ENCODE peak calls at places on chromosome 13, in seven cellular contexts. One of them, this sample, is unnamed.

GRCh38 chr13:107461751-107462150 is 753.6 kb downstream of the LIG4 start:
- DNase-seq in RWPE1: no peak
- DNase-seq in breast epithelium: no peak
- DNase-seq in brain microvascular endothelial cell: no peak
- DNase-seq in mammary epithelial cell: no peak
- DNase-seq in PC-3: no peak
- DNase-seq in psoas muscle: no peak
- DNase-seq in this sample: no peak

GRCh38 chr13:109764474-109765292 is 21.7 kb downstream of the IRS2 start:
- DNase-seq in RWPE1: no peak
- DNase-seq in breast epithelium: no peak
- DNase-seq in brain microvascular endothelial cell: no peak
- DNase-seq in mammary epithelial cell: peak
- DNase-seq in PC-3: no peak
- DNase-seq in psoas muscle: peak
- DNase-seq in this sample: no peak

GRCh38 chr13:33676700-33677048 is 141.3 kb upstream of the RFC3 start:
- DNase-seq in RWPE1: no peak
- DNase-seq in breast epithelium: peak
- DNase-seq in brain microvascular endothelial cell: peak
- DNase-seq in mammary epithelial cell: peak
- DNase-seq in PC-3: peak
- DNase-seq in psoas muscle: peak
- DNase-seq in this sample: peak

GRCh38 chr13:50130686-50131051 is 115.4 kb downstream of the KCNRG start:
- DNase-seq in RWPE1: no peak
- DNase-seq in breast epithelium: no peak
- DNase-seq in brain microvascular endothelial cell: peak
- DNase-seq in mammary epithelial cell: no peak
- DNase-seq in PC-3: peak
- DNase-seq in psoas muscle: no peak
- DNase-seq in this sample: peak

GRCh38 chr13:112627161-112627560 is 39.2 kb upstream of the TUBGCP3 start:
- DNase-seq in RWPE1: no peak
- DNase-seq in breast epithelium: no peak
- DNase-seq in brain microvascular endothelial cell: no peak
- DNase-seq in mammary epithelial cell: no peak
- DNase-seq in PC-3: no peak
- DNase-seq in psoas muscle: no peak
- DNase-seq in this sample: no peak

GRCh38 chr13:49927755-49928154 is 8.4 kb downstream of the SPRYD7 start:
- DNase-seq in RWPE1: no peak
- DNase-seq in breast epithelium: no peak
- DNase-seq in brain microvascular endothelial cell: peak
- DNase-seq in mammary epithelial cell: no peak
- DNase-seq in PC-3: no peak
- DNase-seq in psoas muscle: no peak
- DNase-seq in this sample: no peak

GRCh38 chr13:20195846-20196245 is 3.1 kb upstream of the GJB2 start:
- DNase-seq in RWPE1: no peak
- DNase-seq in breast epithelium: no peak
- DNase-seq in brain microvascular endothelial cell: no peak
- DNase-seq in mammary epithelial cell: no peak
- DNase-seq in PC-3: peak
- DNase-seq in psoas muscle: no peak
- DNase-seq in this sample: no peak

GRCh38 chr13:108779308-108779707 is 149.9 kb downstream of the MYO16 start:
- DNase-seq in RWPE1: no peak
- DNase-seq in breast epithelium: no peak
- DNase-seq in brain microvascular endothelial cell: no peak
- DNase-seq in mammary epithelial cell: no peak
- DNase-seq in PC-3: no peak
- DNase-seq in psoas muscle: no peak
- DNase-seq in this sample: no peak

GRCh38 chr13:42272115-42272756 is at the start of gene AKAP11:
- DNase-seq in RWPE1: peak
- DNase-seq in breast epithelium: peak
- DNase-seq in brain microvascular endothelial cell: peak
- DNase-seq in mammary epithelial cell: peak
- DNase-seq in PC-3: peak
- DNase-seq in psoas muscle: peak
- DNase-seq in this sample: peak

GRCh38 chr13:63184693-63185092 is 1769.0 kb upstream of the PCDH20 start:
- DNase-seq in RWPE1: peak
- DNase-seq in breast epithelium: no peak
- DNase-seq in brain microvascular endothelial cell: peak
- DNase-seq in mammary epithelial cell: no peak
- DNase-seq in PC-3: peak
- DNase-seq in psoas muscle: no peak
- DNase-seq in this sample: no peak

GRCh38 chr13:31007392-31007791 is 74.9 kb downstream of the TEX26 start:
- DNase-seq in RWPE1: no peak
- DNase-seq in breast epithelium: no peak
- DNase-seq in brain microvascular endothelial cell: no peak
- DNase-seq in mammary epithelial cell: no peak
- DNase-seq in PC-3: no peak
- DNase-seq in psoas muscle: no peak
- DNase-seq in this sample: no peak

GRCh38 chr13:20407759-20408158 is 117.9 kb downstream of the CRYL1 start:
- DNase-seq in RWPE1: no peak
- DNase-seq in breast epithelium: no peak
- DNase-seq in brain microvascular endothelial cell: no peak
- DNase-seq in mammary epithelial cell: no peak
- DNase-seq in PC-3: no peak
- DNase-seq in psoas muscle: no peak
- DNase-seq in this sample: no peak

GRCh38 chr13:30078059-30078458 is 227.6 kb upstream of the UBL3 start:
- DNase-seq in RWPE1: no peak
- DNase-seq in breast epithelium: no peak
- DNase-seq in brain microvascular endothelial cell: no peak
- DNase-seq in mammary epithelial cell: no peak
- DNase-seq in PC-3: no peak
- DNase-seq in psoas muscle: no peak
- DNase-seq in this sample: no peak

GRCh38 chr13:110248449-110249143 is 58.4 kb downstream of the COL4A1 start:
- DNase-seq in RWPE1: no peak
- DNase-seq in breast epithelium: no peak
- DNase-seq in brain microvascular endothelial cell: no peak
- DNase-seq in mammary epithelial cell: no peak
- DNase-seq in PC-3: no peak
- DNase-seq in psoas muscle: no peak
- DNase-seq in this sample: no peak

GRCh38 chr13:33696530-33696929 is 121.4 kb upstream of the RFC3 start:
- DNase-seq in RWPE1: no peak
- DNase-seq in breast epithelium: no peak
- DNase-seq in brain microvascular endothelial cell: no peak
- DNase-seq in mammary epithelial cell: no peak
- DNase-seq in PC-3: peak
- DNase-seq in psoas muscle: no peak
- DNase-seq in this sample: no peak

GRCh38 chr13:39110518-39111097 is 72.4 kb downstream of the NHLRC3 start:
- DNase-seq in RWPE1: no peak
- DNase-seq in breast epithelium: no peak
- DNase-seq in brain microvascular endothelial cell: no peak
- DNase-seq in mammary epithelial cell: no peak
- DNase-seq in PC-3: no peak
- DNase-seq in psoas muscle: no peak
- DNase-seq in this sample: no peak

GRCh38 chr13:67620665-67621064 is 390.5 kb upstream of the PCDH9 start:
- DNase-seq in RWPE1: no peak
- DNase-seq in breast epithelium: no peak
- DNase-seq in brain microvascular endothelial cell: no peak
- DNase-seq in mammary epithelial cell: no peak
- DNase-seq in PC-3: no peak
- DNase-seq in psoas muscle: no peak
- DNase-seq in this sample: no peak

GRCh38 chr13:67614577-67614976 is 384.4 kb upstream of the PCDH9 start:
- DNase-seq in RWPE1: no peak
- DNase-seq in breast epithelium: no peak
- DNase-seq in brain microvascular endothelial cell: no peak
- DNase-seq in mammary epithelial cell: no peak
- DNase-seq in PC-3: no peak
- DNase-seq in psoas muscle: no peak
- DNase-seq in this sample: no peak

GRCh38 chr13:67619346-67619745 is 389.2 kb upstream of the PCDH9 start:
- DNase-seq in RWPE1: no peak
- DNase-seq in breast epithelium: no peak
- DNase-seq in brain microvascular endothelial cell: peak
- DNase-seq in mammary epithelial cell: no peak
- DNase-seq in PC-3: peak
- DNase-seq in psoas muscle: no peak
- DNase-seq in this sample: no peak

GRCh38 chr13:67623630-67624029 is 393.5 kb upstream of the PCDH9 start:
- DNase-seq in RWPE1: no peak
- DNase-seq in breast epithelium: no peak
- DNase-seq in brain microvascular endothelial cell: no peak
- DNase-seq in mammary epithelial cell: no peak
- DNase-seq in PC-3: no peak
- DNase-seq in psoas muscle: no peak
- DNase-seq in this sample: no peak

DNA sequence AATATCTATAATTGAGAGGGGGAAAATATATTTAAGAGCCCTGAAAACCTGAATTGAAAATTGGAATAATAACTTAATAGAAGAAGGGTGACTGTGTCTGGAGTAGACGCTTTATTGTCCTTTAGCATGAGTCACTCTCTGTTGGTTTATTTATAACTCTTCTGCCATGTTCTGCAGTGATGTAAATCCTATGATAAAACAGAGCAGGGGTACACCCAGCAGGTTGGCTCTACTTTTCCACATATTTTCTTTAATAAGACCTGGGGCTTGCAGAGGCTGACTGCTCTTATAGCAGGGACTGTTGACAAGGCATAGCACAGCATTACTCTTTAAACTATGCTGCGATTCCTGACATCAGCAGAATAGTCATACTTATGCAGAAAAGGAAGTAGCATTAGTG is 389.9 kb upstream of the PCDH9 start:
- DNase-seq in RWPE1: no peak
- DNase-seq in breast epithelium: no peak
- DNase-seq in brain microvascular endothelial cell: peak
- DNase-seq in mammary epithelial cell: no peak
- DNase-seq in PC-3: peak
- DNase-seq in psoas muscle: no peak
- DNase-seq in this sample: no peak
- H3K27ac ChIP-seq in RWPE1: no peak
- H3K27ac ChIP-seq in breast epithelium: no peak
- H3K27ac ChIP-seq in brain microvascular endothelial cell: peak
- H3K27ac ChIP-seq in mammary epithelial cell: no peak
- H3K27ac ChIP-seq in PC-3: peak
- H3K27ac ChIP-seq in psoas muscle: no peak
- H3K27ac ChIP-seq in this sample: no peak

DNA sequence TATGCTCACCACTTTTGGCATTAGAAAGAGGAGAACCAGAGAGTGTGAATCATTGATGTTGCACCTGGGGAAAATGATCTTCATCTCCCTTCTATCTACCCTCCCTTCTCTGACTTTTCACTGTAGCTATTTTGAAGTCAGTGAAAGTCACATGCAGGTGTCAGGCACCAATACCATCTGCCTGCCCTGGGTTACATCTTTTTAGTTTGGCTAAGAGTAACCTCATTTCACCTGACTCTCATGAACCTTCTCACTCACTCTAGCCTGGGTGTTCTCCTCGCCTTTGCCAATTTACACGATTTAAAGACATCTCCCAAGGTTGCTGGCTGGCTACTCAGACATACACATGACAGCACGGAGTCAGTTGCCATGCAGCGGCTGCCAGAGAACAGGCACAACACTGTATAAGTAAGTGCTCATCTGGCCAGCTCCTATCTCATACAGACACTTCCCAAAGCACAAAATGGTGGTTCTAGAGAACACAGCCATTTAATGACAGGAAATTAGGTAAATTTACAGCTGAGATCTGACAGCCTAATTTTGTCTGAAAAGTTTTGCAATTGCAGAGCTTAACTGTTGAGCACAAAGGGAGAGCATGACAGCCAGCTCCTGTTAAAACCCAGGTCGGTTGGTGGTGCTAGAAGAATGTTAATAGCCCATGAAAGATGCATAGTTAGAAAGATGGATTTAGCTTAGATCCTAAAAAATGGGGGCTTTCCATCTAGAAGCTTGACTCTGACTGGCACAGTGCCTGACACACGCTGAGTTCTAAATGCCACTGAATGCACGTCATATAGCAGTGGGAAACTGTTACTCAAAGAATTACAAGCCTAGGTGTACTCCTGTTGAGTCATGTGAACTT is 32.5 kb downstream of the LCP1 start:
- DNase-seq in RWPE1: no peak
- DNase-seq in breast epithelium: no peak
- DNase-seq in brain microvascular endothelial cell: peak
- DNase-seq in mammary epithelial cell: peak
- DNase-seq in PC-3: peak
- DNase-seq in psoas muscle: no peak
- DNase-seq in this sample: no peak
- TF ChIP-seq CTCF in RWPE1: no peak
- TF ChIP-seq CTCF in breast epithelium: no peak
- TF ChIP-seq CTCF in brain microvascular endothelial cell: no peak
- TF ChIP-seq CTCF in mammary epithelial cell: no peak
- TF ChIP-seq CTCF in PC-3: no peak
- TF ChIP-seq CTCF in psoas muscle: no peak
- TF ChIP-seq CTCF in this sample: no peak

GRCh38 chr13:40121711-40122110 is 466.2 kb downstream of the COG6 start:
- DNase-seq in RWPE1: no peak
- DNase-seq in breast epithelium: no peak
- DNase-seq in brain microvascular endothelial cell: no peak
- DNase-seq in mammary epithelial cell: no peak
- DNase-seq in PC-3: no peak
- DNase-seq in psoas muscle: no peak
- DNase-seq in this sample: no peak

GRCh38 chr13:40119852-40120251 is 464.4 kb downstream of the COG6 start:
- DNase-seq in RWPE1: no peak
- DNase-seq in breast epithelium: no peak
- DNase-seq in brain microvascular endothelial cell: no peak
- DNase-seq in mammary epithelial cell: no peak
- DNase-seq in PC-3: no peak
- DNase-seq in psoas muscle: no peak
- DNase-seq in this sample: no peak

GRCh38 chr13:40120781-40121180 is 465.3 kb downstream of the COG6 start:
- DNase-seq in RWPE1: no peak
- DNase-seq in breast epithelium: no peak
- DNase-seq in brain microvascular endothelial cell: no peak
- DNase-seq in mammary epithelial cell: no peak
- DNase-seq in PC-3: no peak
- DNase-seq in psoas muscle: no peak
- DNase-seq in this sample: no peak

GRCh38 chr13:40118337-40118736 is 462.9 kb downstream of the COG6 start:
- DNase-seq in RWPE1: no peak
- DNase-seq in breast epithelium: no peak
- DNase-seq in brain microvascular endothelial cell: no peak
- DNase-seq in mammary epithelial cell: no peak
- DNase-seq in PC-3: no peak
- DNase-seq in psoas muscle: no peak
- DNase-seq in this sample: no peak

GRCh38 chr13:40120288-40120687 is 464.8 kb downstream of the COG6 start:
- DNase-seq in RWPE1: no peak
- DNase-seq in breast epithelium: no peak
- DNase-seq in brain microvascular endothelial cell: no peak
- DNase-seq in mammary epithelial cell: peak
- DNase-seq in PC-3: no peak
- DNase-seq in psoas muscle: no peak
- DNase-seq in this sample: no peak
- H3K27ac ChIP-seq in RWPE1: no peak
- H3K27ac ChIP-seq in breast epithelium: peak
- H3K27ac ChIP-seq in brain microvascular endothelial cell: no peak
- H3K27ac ChIP-seq in mammary epithelial cell: no peak
- H3K27ac ChIP-seq in PC-3: no peak
- H3K27ac ChIP-seq in psoas muscle: no peak
- H3K27ac ChIP-seq in this sample: no peak

GRCh38 chr13:76038920-76039716 is 403.0 kb downstream of the LMO7 start:
- DNase-seq in RWPE1: no peak
- DNase-seq in breast epithelium: no peak
- DNase-seq in brain microvascular endothelial cell: no peak
- DNase-seq in mammary epithelial cell: no peak
- DNase-seq in PC-3: peak
- DNase-seq in psoas muscle: no peak
- DNase-seq in this sample: no peak
- TF ChIP-seq CTCF in RWPE1: no peak
- TF ChIP-seq CTCF in breast epithelium: no peak
- TF ChIP-seq CTCF in brain microvascular endothelial cell: peak
- TF ChIP-seq CTCF in mammary epithelial cell: no peak
- TF ChIP-seq CTCF in PC-3: peak
- TF ChIP-seq CTCF in psoas muscle: no peak
- TF ChIP-seq CTCF in this sample: no peak

This sample was measured in transverse colon.